ENCODE peak calls at places on chromosomes 13 and 19, in seven cellular contexts. I, J, K, Z, Q, U and W are unnamed samples.

GRCh38 chr13:51816604-51817254 is 12.8 kb upstream of the DHRS12 start:
- DNase-seq in U (no peak), J (no peak), Q (no peak), I (no peak), Z (no peak), K (no peak), W (no peak)

GRCh38 chr19:2949939-2950285 is 5.1 kb upstream of the ZNF77 start:
- DNase-seq in K (no peak), I (no peak), J (no peak), Q (peak), U (no peak), Z (no peak), W (no peak)

GRCh38 chr19:44891016-44891882 is at the start of gene TOMM40:
- DNase-seq in Q (peak), J (no peak), K (peak), U (no peak), I (no peak), Z (no peak), W (peak)

GRCh38 chr13:64936879-64937278 is 2293.3 kb downstream of the PCDH9 start:
- DNase-seq in I (no peak), U (no peak), J (no peak), Z (no peak), Q (no peak), K (no peak), W (no peak)

GRCh38 chr19:39390460-39390758 is 497 bp downstream of the PAF1 start:
- DNase-seq in U (no peak), I (no peak), J (no peak), K (no peak), Z (no peak), Q (no peak), W (no peak)

GRCh38 chr19:33507021-33507956 is 14.3 kb downstream of the PEPD start:
- DNase-seq in K (no peak), J (no peak), Z (no peak), Q (peak), I (no peak), U (no peak), W (no peak)

GRCh38 chr19:778910-779653 is 18.2 kb upstream of the PTBP1 start:
- DNase-seq in I (no peak), Q (peak), J (peak), U (peak), Z (no peak), K (peak), W (no peak)

GRCh38 chr13:50089633-50090032 is 74.4 kb downstream of the KCNRG start:
- DNase-seq in Z (no peak), I (no peak), K (no peak), J (no peak), U (no peak), Q (no peak), W (no peak)

GRCh38 chr13:98976338-98976737 is 1.5 kb downstream of the DOCK9 start:
- DNase-seq in Q (no peak), U (no peak), Z (no peak), J (no peak), I (no peak), K (no peak), W (no peak)

GRCh38 chr19:35000647-35001501 is 751 bp downstream of the GRAMD1A start:
- DNase-seq in K (no peak), Z (peak), J (no peak), Q (peak), I (peak), U (no peak), W (no peak)

GRCh38 chr19:40604647-40605200 is 3.6 kb downstream of the LTBP4 start:
- DNase-seq in J (peak), I (no peak), Q (no peak), K (no peak), U (no peak), Z (no peak), W (no peak)

GRCh38 chr19:12581100-12581499 is 29.5 kb downstream of the ZNF490 start:
- DNase-seq in K (no peak), Z (no peak), J (no peak), I (no peak), Q (no peak), U (no peak), W (no peak)

GRCh38 chr19:11781295-11782057 is 14.7 kb downstream of the ZNF441 start:
- DNase-seq in Q (no peak), I (no peak), K (no peak), U (no peak), Z (no peak), J (no peak), W (no peak)

GRCh38 chr13:80341771-80342271 is 895 bp upstream of the SPRY2 start:
- DNase-seq in K (no peak), U (no peak), I (no peak), Z (no peak), Q (peak), J (peak), W (no peak)

GRCh38 chr13:108226184-108226583 is 8.0 kb downstream of the ABHD13 start:
- DNase-seq in U (no peak), J (no peak), Z (no peak), Q (no peak), K (no peak), I (no peak), W (no peak)

GRCh38 chr13:109840201-109840892 is 54.0 kb upstream of the IRS2 start:
- DNase-seq in U (no peak), Q (no peak), J (no peak), I (no peak), K (no peak), Z (no peak), W (no peak)

GRCh38 chr13:98664924-98665637 is 87.4 kb downstream of the SLC15A1 start:
- DNase-seq in J (no peak), Z (no peak), I (no peak), U (no peak), Q (no peak), K (no peak), W (no peak)

GRCh38 chr13:51673165-51673564 is 88.9 kb downstream of the WDFY2 start:
- DNase-seq in Z (no peak), K (no peak), Q (no peak), I (no peak), J (no peak), U (no peak), W (no peak)

GRCh38 chr13:107441279-107441678 is 774.1 kb downstream of the LIG4 start:
- DNase-seq in Q (no peak), K (no peak), J (no peak), U (peak), I (no peak), Z (no peak), W (no peak)

GRCh38 chr19:31418055-31418454 is 68.8 kb upstream of the TSHZ3 start:
- DNase-seq in J (no peak), I (no peak), U (no peak), Z (no peak), K (no peak), Q (no peak), W (no peak)

GRCh38 chr19:7013678-7014077 is 7.6 kb downstream of the MBD3L2B start:
- DNase-seq in Q (no peak), K (no peak), U (no peak), I (no peak), J (no peak), Z (no peak), W (no peak)

GRCh38 chr13:21039097-21039800 is 22.1 kb downstream of the LATS2 start:
- DNase-seq in K (no peak), J (no peak), U (no peak), Z (no peak), Q (no peak), I (no peak), W (no peak)

GRCh38 chr13:78650725-78651083 is 8.3 kb downstream of the OBI1 start:
- DNase-seq in Q (no peak), I (no peak), J (no peak), Z (no peak), U (no peak), K (no peak), W (no peak)

GRCh38 chr19:12801466-12802266 is at the start of the genes PRDX2 and THSD8:
- DNase-seq in I (peak), J (peak), Z (no peak), Q (peak), U (no peak), K (no peak), W (peak)

DNA sequence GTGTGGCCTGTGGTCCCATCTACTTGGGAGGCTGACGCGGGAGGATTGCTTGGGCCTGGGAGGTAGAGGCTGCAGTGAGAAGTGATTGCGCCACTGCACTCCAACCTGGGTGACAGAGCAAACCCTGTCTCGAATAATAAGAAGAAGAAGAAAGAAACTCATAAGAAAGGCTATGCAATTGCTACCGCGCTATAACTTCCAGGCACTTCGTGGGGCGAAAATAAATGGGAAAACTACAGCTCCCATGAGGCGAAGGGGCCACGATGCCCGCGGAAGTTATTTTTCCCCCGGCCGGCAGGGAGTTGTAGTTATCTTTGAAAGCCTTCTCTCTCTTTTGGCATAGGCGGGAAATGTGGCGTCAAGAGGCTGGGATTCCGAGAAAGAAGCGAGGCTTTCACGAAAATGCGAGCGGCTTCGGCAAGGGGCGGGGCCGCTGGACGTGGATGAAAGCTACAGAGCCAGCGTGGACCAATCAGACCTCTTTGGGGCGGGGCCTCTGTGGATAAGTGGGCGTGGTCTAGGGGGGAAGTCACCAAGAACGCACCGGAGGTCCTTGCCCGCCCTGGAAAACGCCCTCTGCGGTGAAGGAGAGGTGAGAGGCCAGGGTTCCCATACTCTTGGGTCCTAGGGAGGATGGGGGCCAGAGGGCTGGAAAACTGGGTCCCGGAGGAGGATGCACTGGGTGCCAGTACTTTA is at the start of gene NUCB1:
- DNase-seq in U (peak), Z (peak), Q (peak), J (peak), I (peak), K (peak), W (peak)
- TF ChIP-seq CTCF in U (peak), Z (no peak), Q (no peak), J (peak), I (no peak), K (peak), W (no peak)

GRCh38 chr13:72314210-72314609 is 413.2 kb downstream of the MZT1 start:
- DNase-seq in K (no peak), Z (no peak), J (no peak), Q (no peak), I (no peak), U (no peak), W (no peak)
- TF ChIP-seq CTCF in K (no peak), Z (no peak), J (no peak), Q (no peak), I (no peak), U (no peak), W (no peak)

DNA sequence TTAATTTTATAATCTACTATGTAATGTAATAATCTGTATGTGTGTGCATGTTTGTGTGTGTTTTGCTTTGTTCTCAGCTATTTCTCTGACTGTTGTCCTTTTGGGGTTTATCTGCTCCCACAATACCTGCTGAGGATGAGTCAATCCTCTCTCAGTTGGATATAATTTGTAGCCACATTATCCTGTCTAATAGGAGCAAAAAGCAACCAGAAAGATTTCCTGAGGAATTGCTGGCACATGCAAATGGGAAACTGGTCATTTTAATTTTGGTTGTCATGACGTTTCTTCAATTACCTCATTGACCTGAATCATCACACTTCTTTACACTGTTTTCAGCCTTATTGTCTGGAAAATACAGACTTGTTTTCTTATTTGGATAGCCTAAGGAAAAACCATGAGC is 488.4 kb downstream of the KLF5 start:
- DNase-seq in Z (no peak), J (no peak), I (no peak), K (no peak), Q (no peak), U (no peak), W (no peak)
- TF ChIP-seq CTCF in Z (no peak), J (no peak), I (no peak), K (no peak), Q (no peak), U (no peak), W (no peak)

GRCh38 chr19:57818378-57818777 is 3.7 kb upstream of the ZNF552 start:
- DNase-seq in Z (no peak), I (no peak), J (no peak), Q (no peak), U (no peak), K (no peak), W (no peak)
- TF ChIP-seq CTCF in Z (no peak), I (no peak), J (no peak), Q (no peak), U (no peak), K (no peak), W (no peak)

DNA sequence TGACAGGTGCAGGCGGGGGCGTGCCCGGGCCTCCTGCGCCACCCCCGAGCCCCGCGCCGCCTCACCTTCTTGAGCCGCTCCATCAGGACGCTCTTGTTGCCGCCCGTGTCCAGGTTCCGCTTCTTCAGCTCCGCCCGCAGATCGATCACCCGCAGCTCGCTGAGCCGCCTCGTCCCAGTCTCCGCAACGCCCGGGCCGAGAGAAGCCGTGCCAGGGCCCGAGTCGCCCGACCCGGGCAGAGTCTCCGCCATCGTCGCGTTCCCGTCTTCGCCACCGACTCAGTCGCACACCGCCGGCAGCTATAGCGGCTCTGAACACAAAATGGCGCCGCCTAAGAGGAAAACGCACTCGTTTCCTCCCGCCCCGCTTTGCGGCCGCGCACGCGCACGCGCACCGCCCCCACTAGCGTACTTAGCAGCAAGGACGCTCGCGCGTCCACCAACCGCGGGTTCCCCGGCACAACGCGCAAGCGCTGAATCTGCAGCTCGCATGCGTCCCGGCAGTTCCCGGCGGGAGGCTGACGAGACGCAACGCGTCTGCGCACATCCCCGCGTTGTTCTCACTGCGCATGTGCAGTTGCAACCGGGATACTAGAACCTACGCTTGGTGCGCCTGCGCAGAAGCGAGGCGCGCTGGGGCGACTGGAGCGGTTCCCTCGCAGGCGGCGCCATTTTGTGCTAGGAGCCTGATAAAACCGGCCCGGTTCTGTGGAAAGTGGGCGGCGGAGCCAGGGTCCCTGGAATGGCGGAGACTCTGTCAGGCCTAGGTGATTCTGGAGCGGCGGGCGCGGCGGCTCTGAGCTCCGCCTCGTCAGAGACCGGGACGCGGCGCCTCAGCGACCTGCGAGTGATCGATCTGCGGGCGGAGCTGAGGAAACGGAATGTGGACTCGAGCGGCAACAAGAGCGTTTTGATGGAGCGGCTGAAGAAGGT is at the start of the genes SAFB and SAFB2:
- DNase-seq in U (peak), Z (peak), J (peak), Q (peak), I (peak), K (peak), W (peak)
- TF ChIP-seq CTCF in U (no peak), Z (no peak), J (no peak), Q (no peak), I (no peak), K (no peak), W (no peak)

GRCh38 chr13:28479005-28479404 is 15.9 kb downstream of the FLT1 start:
- DNase-seq in J (no peak), Q (no peak), U (no peak), I (no peak), K (no peak), Z (no peak), W (no peak)

GRCh38 chr13:28486144-28486543 is 8.8 kb downstream of the FLT1 start:
- DNase-seq in Z (no peak), J (no peak), U (no peak), K (no peak), I (no peak), Q (no peak), W (no peak)

GRCh38 chr13:28485097-28485496 is 9.8 kb downstream of the FLT1 start:
- DNase-seq in K (no peak), Z (no peak), J (no peak), I (no peak), U (no peak), Q (no peak), W (no peak)

GRCh38 chr13:28485551-28485950 is 9.4 kb downstream of the FLT1 start:
- DNase-seq in I (no peak), K (no peak), Q (no peak), J (no peak), U (no peak), Z (no peak), W (no peak)

DNA sequence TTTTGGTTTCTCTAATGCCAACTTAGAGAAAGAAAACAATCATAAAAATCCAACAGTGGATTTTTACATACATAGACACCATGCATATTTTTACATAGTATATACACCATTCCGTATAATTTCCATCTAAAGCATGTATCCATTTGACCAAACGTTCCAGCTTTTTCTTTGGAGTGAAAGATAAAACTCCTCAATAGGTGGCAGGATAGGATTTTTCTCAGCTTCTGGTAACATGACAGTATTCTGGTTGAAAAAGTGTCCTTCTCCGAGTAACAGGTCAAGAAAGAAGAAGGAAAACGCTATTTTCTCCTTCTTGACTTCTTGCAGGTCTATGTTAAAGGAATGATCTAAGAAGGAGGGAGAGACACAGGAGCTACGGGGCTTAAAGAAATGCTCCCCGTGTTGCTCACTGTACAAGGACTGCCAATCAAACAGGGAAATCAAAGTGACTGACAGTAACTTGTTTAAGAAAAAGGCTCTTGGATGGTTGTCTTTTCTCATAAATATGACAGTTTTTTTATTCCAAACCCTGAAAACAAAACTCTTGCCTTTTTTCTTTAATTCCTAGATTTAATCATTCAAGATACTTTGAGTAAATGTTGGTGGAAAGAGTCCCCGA is 11.5 kb downstream of the FLT1 start:
- DNase-seq in K (no peak), Q (no peak), I (no peak), Z (no peak), J (no peak), U (no peak), W (no peak)
- TF ChIP-seq CTCF in K (peak), Q (no peak), I (no peak), Z (no peak), J (no peak), U (no peak), W (peak)

GRCh38 chr13:100209857-100210580 is 121.1 kb downstream of the PCCA start:
- DNase-seq in U (no peak), J (no peak), Z (no peak), I (no peak), K (peak), Q (no peak), W (no peak)
- TF ChIP-seq CTCF in U (no peak), J (no peak), Z (no peak), I (no peak), K (no peak), Q (no peak), W (no peak)

DNA sequence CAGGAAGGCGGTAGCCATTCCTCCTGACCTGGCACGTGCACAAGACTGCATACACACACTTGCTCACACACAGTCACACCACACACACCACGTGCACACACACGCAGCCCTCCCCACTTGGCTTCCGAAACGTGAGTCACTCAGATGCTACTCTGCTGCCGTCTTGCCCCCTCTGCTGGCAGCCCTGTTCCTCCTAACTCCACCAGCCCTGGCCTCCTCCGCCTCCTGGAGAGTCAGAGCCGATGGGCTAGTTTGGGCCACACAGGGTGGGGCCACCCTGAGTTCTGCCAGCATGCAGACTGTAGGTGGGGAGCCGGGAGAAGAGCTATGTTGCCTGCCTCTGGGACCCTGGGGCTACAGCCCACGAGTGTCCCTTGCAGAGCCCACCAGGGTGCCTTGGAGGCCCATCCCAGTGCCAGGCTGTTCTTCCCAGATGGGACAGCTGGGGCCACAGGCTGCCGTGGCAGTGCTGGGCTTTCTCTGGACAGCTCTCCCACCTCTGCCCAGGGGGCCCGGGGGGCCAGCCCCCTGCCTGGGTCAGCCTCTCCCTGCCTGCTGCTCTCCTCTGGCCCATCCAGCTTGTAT is 12.1 kb downstream of the PIN1 start:
- DNase-seq in J (peak), I (peak), U (peak), K (peak), Z (no peak), Q (peak), W (peak)
- TF ChIP-seq CTCF in J (peak), I (peak), U (peak), K (peak), Z (no peak), Q (peak), W (peak)

DNA sequence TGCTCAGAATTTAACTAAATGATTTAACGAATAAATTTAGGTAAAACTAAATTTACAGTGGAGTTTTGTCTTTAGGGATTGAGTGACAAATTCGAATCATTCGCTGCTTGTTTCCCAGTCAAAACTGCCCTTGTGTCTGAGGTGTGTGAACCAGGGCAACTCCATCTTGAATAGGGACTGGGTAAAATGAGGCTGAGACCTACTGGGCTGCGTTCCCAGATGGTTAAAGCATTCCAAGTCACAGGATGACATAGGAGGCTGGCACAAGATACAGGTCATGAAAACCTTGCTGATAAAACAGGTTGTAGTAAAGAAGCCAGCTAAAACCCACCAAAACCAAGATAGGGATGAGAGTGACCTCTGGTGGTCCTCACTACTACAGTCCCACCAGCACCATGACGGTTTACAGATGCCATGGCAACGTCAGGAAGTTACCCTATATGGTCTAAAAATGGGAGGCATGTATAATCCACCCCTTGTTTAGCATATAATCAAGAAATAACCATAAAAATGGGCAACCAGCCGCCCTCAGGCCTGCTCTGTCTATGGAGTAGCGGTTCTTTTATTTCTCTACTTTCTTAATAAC is 10.2 kb upstream of the ANKRD10 start:
- DNase-seq in I (no peak), Z (no peak), Q (peak), U (no peak), K (no peak), J (no peak), W (no peak)
- TF ChIP-seq CTCF in I (no peak), Z (no peak), Q (peak), U (peak), K (no peak), J (no peak), W (peak)